ENCODE peak calls at places on chromosome 6, in four cellular contexts. One of them, this sample, is unnamed.

GRCh38 chr6:41659935-41660334 is 21.7 kb downstream of the MDFI start:
- DNase-seq in lower lobe of right lung: peak
- DNase-seq in progenitor cell of endocrine pancreas: no peak
- DNase-seq in amniotic epithelial cell: no peak
- DNase-seq in this sample: no peak

GRCh38 chr6:97186416-97186999 is 96.5 kb downstream of the MMS22L start:
- DNase-seq in lower lobe of right lung: peak
- DNase-seq in progenitor cell of endocrine pancreas: peak
- DNase-seq in amniotic epithelial cell: peak
- DNase-seq in this sample: peak

GRCh38 chr6:90233994-90234393 is 62.6 kb downstream of the BACH2 start:
- DNase-seq in lower lobe of right lung: no peak
- DNase-seq in progenitor cell of endocrine pancreas: no peak
- DNase-seq in amniotic epithelial cell: no peak
- DNase-seq in this sample: no peak

GRCh38 chr6:28711325-28711724 is 185.6 kb downstream of the GPX5 start:
- DNase-seq in lower lobe of right lung: no peak
- DNase-seq in progenitor cell of endocrine pancreas: no peak
- DNase-seq in amniotic epithelial cell: no peak
- DNase-seq in this sample: no peak

GRCh38 chr6:71473908-71474307 is 185.3 kb downstream of the OGFRL1 start:
- DNase-seq in lower lobe of right lung: peak
- DNase-seq in progenitor cell of endocrine pancreas: no peak
- DNase-seq in amniotic epithelial cell: peak
- DNase-seq in this sample: peak

GRCh38 chr6:85390105-85390728 is 59.7 kb upstream of the NT5E start:
- DNase-seq in lower lobe of right lung: no peak
- DNase-seq in progenitor cell of endocrine pancreas: no peak
- DNase-seq in amniotic epithelial cell: no peak
- DNase-seq in this sample: no peak

GRCh38 chr6:157443066-157443800 is 62.2 kb downstream of the ZDHHC14 start:
- DNase-seq in lower lobe of right lung: no peak
- DNase-seq in progenitor cell of endocrine pancreas: no peak
- DNase-seq in amniotic epithelial cell: peak
- DNase-seq in this sample: peak

GRCh38 chr6:139748353-139749146 is 374.1 kb upstream of the CITED2 start:
- DNase-seq in lower lobe of right lung: no peak
- DNase-seq in progenitor cell of endocrine pancreas: no peak
- DNase-seq in amniotic epithelial cell: peak
- DNase-seq in this sample: peak

GRCh38 chr6:27772261-27773001 is 139.8 kb downstream of the OR2B2 start:
- DNase-seq in lower lobe of right lung: peak
- DNase-seq in progenitor cell of endocrine pancreas: peak
- DNase-seq in amniotic epithelial cell: peak
- DNase-seq in this sample: peak

GRCh38 chr6:159101656-159102055 is 56.9 kb upstream of the TAGAP start:
- DNase-seq in lower lobe of right lung: no peak
- DNase-seq in progenitor cell of endocrine pancreas: no peak
- DNase-seq in amniotic epithelial cell: no peak
- DNase-seq in this sample: no peak

GRCh38 chr6:157753291-157753690 is 69.8 kb upstream of the SNX9 start:
- DNase-seq in lower lobe of right lung: no peak
- DNase-seq in progenitor cell of endocrine pancreas: no peak
- DNase-seq in amniotic epithelial cell: peak
- DNase-seq in this sample: peak

GRCh38 chr6:13005994-13006393 is 289.4 kb downstream of the PHACTR1 start:
- DNase-seq in lower lobe of right lung: no peak
- DNase-seq in progenitor cell of endocrine pancreas: no peak
- DNase-seq in amniotic epithelial cell: no peak
- DNase-seq in this sample: no peak

GRCh38 chr6:27133281-27134227 is 113.9 kb upstream of the PRSS16 start:
- DNase-seq in lower lobe of right lung: peak
- DNase-seq in progenitor cell of endocrine pancreas: peak
- DNase-seq in amniotic epithelial cell: peak
- DNase-seq in this sample: peak

GRCh38 chr6:118387921-118388701 is 160.0 kb upstream of the PLN start:
- DNase-seq in lower lobe of right lung: no peak
- DNase-seq in progenitor cell of endocrine pancreas: no peak
- DNase-seq in amniotic epithelial cell: peak
- DNase-seq in this sample: peak

GRCh38 chr6:87722831-87723726 is 21.0 kb upstream of the AKIRIN2 start:
- DNase-seq in lower lobe of right lung: peak
- DNase-seq in progenitor cell of endocrine pancreas: no peak
- DNase-seq in amniotic epithelial cell: peak
- DNase-seq in this sample: peak

GRCh38 chr6:28218312-28219248 is 6.5 kb upstream of the ZSCAN9 start:
- DNase-seq in lower lobe of right lung: peak
- DNase-seq in progenitor cell of endocrine pancreas: no peak
- DNase-seq in amniotic epithelial cell: peak
- DNase-seq in this sample: peak

GRCh38 chr6:17808609-17809008 is 101.9 kb upstream of the NUP153 start:
- DNase-seq in lower lobe of right lung: no peak
- DNase-seq in progenitor cell of endocrine pancreas: no peak
- DNase-seq in amniotic epithelial cell: no peak
- DNase-seq in this sample: no peak

GRCh38 chr6:44630125-44631028 is 242.9 kb downstream of the CDC5L start:
- DNase-seq in lower lobe of right lung: peak
- DNase-seq in progenitor cell of endocrine pancreas: peak
- DNase-seq in amniotic epithelial cell: peak
- DNase-seq in this sample: peak

GRCh38 chr6:127824061-127824460 is 76.8 kb downstream of the THEMIS start:
- DNase-seq in lower lobe of right lung: no peak
- DNase-seq in progenitor cell of endocrine pancreas: no peak
- DNase-seq in amniotic epithelial cell: peak
- DNase-seq in this sample: no peak

GRCh38 chr6:39923394-39923793 is 10.9 kb downstream of the MOCS1 start:
- DNase-seq in lower lobe of right lung: peak
- DNase-seq in progenitor cell of endocrine pancreas: no peak
- DNase-seq in amniotic epithelial cell: no peak
- DNase-seq in this sample: no peak

GRCh38 chr6:96784650-96785049 is 52.6 kb downstream of the GPR63 start:
- DNase-seq in lower lobe of right lung: no peak
- DNase-seq in progenitor cell of endocrine pancreas: no peak
- DNase-seq in amniotic epithelial cell: peak
- DNase-seq in this sample: peak

GRCh38 chr6:166626177-166627038 is 643 bp downstream of the RPS6KA2 start:
- DNase-seq in lower lobe of right lung: peak
- DNase-seq in progenitor cell of endocrine pancreas: peak
- DNase-seq in amniotic epithelial cell: peak
- DNase-seq in this sample: peak

GRCh38 chr6:16684896-16685554 is 76.2 kb downstream of the ATXN1 start:
- DNase-seq in lower lobe of right lung: no peak
- DNase-seq in progenitor cell of endocrine pancreas: no peak
- DNase-seq in amniotic epithelial cell: peak
- DNase-seq in this sample: no peak

GRCh38 chr6:144408151-144408550 is 123.0 kb downstream of the UTRN start:
- DNase-seq in lower lobe of right lung: no peak
- DNase-seq in progenitor cell of endocrine pancreas: no peak
- DNase-seq in amniotic epithelial cell: no peak
- DNase-seq in this sample: peak

GRCh38 chr6:16136536-16137450 is 7.9 kb downstream of the MYLIP start:
- DNase-seq in lower lobe of right lung: no peak
- DNase-seq in progenitor cell of endocrine pancreas: no peak
- DNase-seq in amniotic epithelial cell: peak
- DNase-seq in this sample: peak

GRCh38 chr6:130629640-130630039 is 197.6 kb upstream of the SMLR1 start:
- DNase-seq in lower lobe of right lung: no peak
- DNase-seq in progenitor cell of endocrine pancreas: no peak
- DNase-seq in amniotic epithelial cell: peak
- DNase-seq in this sample: no peak

GRCh38 chr6:34015576-34015975 is 130.3 kb downstream of the GRM4 start:
- DNase-seq in lower lobe of right lung: peak
- DNase-seq in progenitor cell of endocrine pancreas: no peak
- DNase-seq in amniotic epithelial cell: no peak
- DNase-seq in this sample: no peak